ENCODE peak calls at places on chromosome 3, in four cellular contexts. K, U, R and J are unnamed samples.

GRCh38 chr3:46021516-46021915 is 5.8 kb downstream of the XCR1 start:
- DNase-seq in K (no peak), R (no peak), U (no peak), J (no peak)

GRCh38 chr3:65854606-65855304 is 184.0 kb downstream of the MAGI1 start:
- DNase-seq in R (no peak), U (peak), K (peak), J (no peak)

GRCh38 chr3:107884719-107885460 is 205.9 kb downstream of the CD47 start:
- DNase-seq in R (no peak), K (no peak), U (no peak), J (peak)

GRCh38 chr3:9794400-9794799 is 1.5 kb downstream of the ARPC4 start:
- DNase-seq in U (no peak), R (no peak), K (no peak), J (no peak)

GRCh38 chr3:33218072-33218445 is 551 bp downstream of the SUSD5 start:
- DNase-seq in K (no peak), R (peak), U (no peak), J (no peak)

GRCh38 chr3:183254816-183255730 is 2.0 kb downstream of the B3GNT5 start:
- DNase-seq in R (no peak), U (peak), K (peak), J (no peak)

GRCh38 chr3:123809597-123809996 is 74.5 kb downstream of the MYLK start:
- DNase-seq in K (no peak), R (no peak), U (no peak), J (peak)

GRCh38 chr3:163915279-163915678 is 1163.0 kb downstream of the SI start:
- DNase-seq in K (no peak), R (no peak), U (no peak), J (no peak)

GRCh38 chr3:21715662-21716061 is 35.3 kb downstream of the ZNF385D start:
- DNase-seq in R (no peak), K (no peak), U (no peak), J (no peak)

GRCh38 chr3:46505953-46506352 is 8.2 kb downstream of the RTP3 start:
- DNase-seq in U (no peak), R (no peak), K (no peak), J (no peak)

GRCh38 chr3:105170423-105170822 is 196.3 kb upstream of the ALCAM start:
- DNase-seq in U (no peak), R (no peak), K (no peak), J (no peak)

GRCh38 chr3:149713730-149714654 is 38.3 kb downstream of the COMMD2 start:
- DNase-seq in R (no peak), K (no peak), U (no peak), J (no peak)

GRCh38 chr3:49701388-49702077 is 12.2 kb downstream of the RNF123 start:
- DNase-seq in K (no peak), R (no peak), U (peak), J (no peak)

GRCh38 chr3:58217209-58217811 is 6.5 kb upstream of the DNASE1L3 start:
- DNase-seq in U (peak), R (peak), K (peak), J (peak)

GRCh38 chr3:20836801-20837200 is 650.8 kb upstream of the SGO1 start:
- DNase-seq in U (no peak), K (no peak), R (no peak), J (no peak)

GRCh38 chr3:40978442-40978841 is 220.9 kb upstream of the CTNNB1 start:
- DNase-seq in U (no peak), K (no peak), R (no peak), J (no peak)

GRCh38 chr3:17619952-17620351 is 122.5 kb downstream of the TBC1D5 start:
- DNase-seq in U (no peak), K (no peak), R (no peak), J (no peak)

GRCh38 chr3:129077222-129077621 is 16.6 kb downstream of the GP9 start:
- DNase-seq in U (no peak), R (no peak), K (no peak), J (no peak)

GRCh38 chr3:42699511-42699971 is 3.1 kb downstream of the HHATL start:
- DNase-seq in R (no peak), U (no peak), K (peak), J (no peak)

GRCh38 chr3:175932586-175932985 is 1073.5 kb downstream of the NAALADL2 start:
- DNase-seq in K (no peak), R (no peak), U (no peak), J (peak)

GRCh38 chr3:159947220-159947619 is 41.4 kb upstream of the IL12A start:
- DNase-seq in U (no peak), K (no peak), R (no peak), J (peak)

GRCh38 chr3:159948423-159949140 is 40.1 kb upstream of the IL12A start:
- DNase-seq in K (no peak), U (no peak), R (no peak), J (no peak)

GRCh38 chr3:159953320-159953719 is 35.3 kb upstream of the IL12A start:
- DNase-seq in R (no peak), U (no peak), K (no peak), J (no peak)

GRCh38 chr3:159951580-159951979 is 37.1 kb upstream of the IL12A start:
- DNase-seq in U (no peak), K (no peak), R (no peak), J (no peak)

DNA sequence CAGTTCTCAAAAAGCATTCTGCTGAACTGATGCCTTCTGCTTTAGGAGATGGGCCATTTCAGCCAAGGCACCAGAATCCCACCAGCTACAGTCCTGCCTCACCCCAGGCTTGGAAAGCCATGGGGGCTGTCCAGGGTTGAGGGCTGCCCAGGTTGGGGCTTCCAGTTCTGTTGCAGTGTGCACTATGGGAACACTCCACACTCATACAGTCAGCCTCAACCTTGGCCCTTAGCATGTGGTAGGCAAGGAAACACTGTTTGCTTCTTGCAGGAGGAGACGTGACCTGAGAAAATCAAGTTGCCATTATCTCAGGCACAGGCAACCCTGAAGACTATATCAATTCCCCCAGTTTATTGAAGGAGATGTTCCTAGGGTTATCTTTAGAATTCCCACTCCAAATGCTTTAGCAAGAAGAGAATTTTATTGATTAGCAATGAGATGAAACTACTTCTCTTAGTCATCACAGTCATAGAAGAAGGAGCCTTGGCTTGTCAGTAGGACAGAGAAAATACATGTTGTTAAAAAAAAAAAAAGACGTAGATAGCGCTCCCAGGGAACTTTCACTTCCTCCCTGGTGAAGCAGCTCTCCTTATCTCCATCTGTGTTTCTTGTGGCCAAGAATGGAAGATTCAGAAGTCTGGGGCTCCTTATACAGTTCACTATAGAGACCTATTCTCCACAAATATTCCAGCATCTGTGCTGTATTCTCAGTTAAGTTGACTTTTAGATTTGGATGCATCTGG is 38.3 kb upstream of the IL12A start:
- DNase-seq in R (no peak), U (no peak), K (no peak), J (no peak)
- TF ChIP-seq CTCF in R (no peak), U (no peak), K (no peak), J (no peak)

DNA sequence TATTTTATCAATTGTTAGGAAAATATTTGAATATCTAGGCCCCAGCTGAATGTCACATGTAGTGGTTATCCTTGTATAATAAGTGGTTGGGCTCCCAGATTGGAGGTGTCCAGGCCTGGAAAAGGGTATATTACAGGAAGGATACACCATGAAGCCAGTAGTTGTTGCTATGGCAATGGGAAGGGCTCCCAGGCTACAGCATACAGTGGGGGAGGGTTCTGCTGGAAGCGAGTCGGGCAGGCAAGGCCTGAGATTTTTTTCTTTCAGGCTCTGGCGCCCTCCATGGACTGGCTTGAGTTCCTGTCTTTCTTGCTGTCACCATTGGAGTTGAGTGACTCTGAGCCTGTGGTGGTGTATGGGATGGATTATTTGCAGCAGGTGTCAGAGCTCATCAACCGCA is 8.9 kb downstream of the ECE2 start:
- DNase-seq in R (peak), U (peak), K (no peak), J (peak)
- TF ChIP-seq CTCF in R (peak), U (peak), K (peak), J (peak)

GRCh38 chr3:44926172-44926571 is 49.8 kb downstream of the ZDHHC3 start:
- DNase-seq in K (no peak), U (no peak), R (no peak), J (no peak)
- TF ChIP-seq CTCF in K (no peak), U (no peak), R (no peak), J (no peak)

DNA sequence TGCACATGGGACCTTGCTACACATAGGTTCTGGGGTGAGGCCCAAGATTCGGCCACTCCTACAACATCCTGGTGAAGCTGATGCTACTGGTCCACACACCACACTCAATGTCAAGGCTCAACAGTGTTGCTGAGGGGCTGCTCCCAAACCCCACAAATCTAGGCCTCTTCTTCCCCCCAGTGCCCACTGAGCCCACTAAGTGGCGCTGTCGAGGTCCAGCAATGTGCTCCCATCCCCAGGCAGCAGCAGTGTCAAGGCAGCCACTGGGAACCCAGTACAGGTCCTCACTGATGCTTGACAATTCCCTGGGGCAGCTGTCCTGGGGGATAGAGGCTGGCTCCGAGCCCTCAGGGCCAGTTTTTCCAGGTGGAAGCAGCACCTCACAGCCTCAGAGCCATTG is 21.5 kb downstream of the SCN5A start:
- DNase-seq in U (no peak), R (peak), K (no peak), J (no peak)
- TF ChIP-seq CTCF in U (peak), R (peak), K (no peak), J (peak)

DNA sequence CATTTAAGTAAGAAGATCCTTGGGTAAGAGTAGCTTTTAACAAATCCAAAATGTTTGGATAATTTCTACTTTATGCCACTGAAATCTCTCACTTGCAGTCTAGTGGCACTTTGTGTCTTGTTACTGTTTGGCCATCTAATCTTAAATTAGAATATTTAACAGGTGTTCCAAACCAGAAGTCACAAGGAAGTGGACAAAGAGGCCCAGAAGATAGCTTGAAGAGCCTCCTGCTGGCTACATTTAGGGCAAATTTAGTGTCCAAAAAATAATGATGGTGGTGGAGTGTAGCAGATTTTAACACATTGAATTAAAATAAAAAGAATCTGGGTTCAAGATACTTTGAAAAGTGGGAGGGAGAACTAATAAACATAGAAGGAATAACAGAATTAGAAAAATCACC is 172.2 kb downstream of the GHSR start:
- DNase-seq in U (no peak), K (no peak), R (no peak), J (no peak)
- TF ChIP-seq CTCF in U (peak), K (peak), R (no peak), J (no peak)

GRCh38 chr3:52829906-52830463 is 487 bp downstream of the ITIH4 start:
- DNase-seq in R (no peak), U (no peak), K (no peak), J (no peak)

GRCh38 chr3:52829482-52829881 is 990 bp downstream of the ITIH4 start:
- DNase-seq in K (no peak), R (no peak), U (no peak), J (no peak)

GRCh38 chr3:52830535-52831258 is at the start of gene ITIH4:
- DNase-seq in K (no peak), U (no peak), R (no peak), J (no peak)

GRCh38 chr3:52827441-52827840 is 3.0 kb downstream of the ITIH4 start:
- DNase-seq in R (no peak), K (no peak), U (no peak), J (no peak)

GRCh38 chr3:52827866-52828376 is 2.6 kb downstream of the ITIH4 start:
- DNase-seq in K (no peak), U (no peak), R (no peak), J (no peak)
- TF ChIP-seq CTCF in K (no peak), U (no peak), R (no peak), J (no peak)